ENCODE peak calls at places on chromosomes 12 and 14, in six cellular contexts. R, J, N, F, B and L are unnamed samples.

GRCh38 chr14:72479471-72479931 is 414.4 kb downstream of the DPF3 start:
- DNase-seq in R (no peak), J (no peak), N (no peak), F (no peak), B (peak), L (no peak)

GRCh38 chr14:94469261-94469660 is 6.7 kb downstream of the SERPINA9 start:
- DNase-seq in R (no peak), J (no peak), N (no peak), F (no peak), B (no peak), L (no peak)

GRCh38 chr14:105071942-105072341 is 6.7 kb upstream of the GPR132 start:
- DNase-seq in R (no peak), J (no peak), N (no peak), F (no peak), B (no peak), L (no peak)

GRCh38 chr12:64521838-64522237 is 69.9 kb downstream of the TBK1 start:
- DNase-seq in R (no peak), J (no peak), N (no peak), F (no peak), B (no peak), L (no peak)

GRCh38 chr14:96497087-96497486 is 5.1 kb upstream of the PAPOLA start:
- DNase-seq in R (no peak), J (no peak), N (no peak), F (no peak), B (peak), L (peak)

GRCh38 chr14:54253195-54253947 is 143.4 kb upstream of the CDKN3 start:
- DNase-seq in R (no peak), J (peak), N (peak), F (no peak), B (peak), L (peak)

GRCh38 chr14:81831128-81831815 is 297.6 kb upstream of the SEL1L start:
- DNase-seq in R (no peak), J (no peak), N (no peak), F (no peak), B (no peak), L (no peak)

GRCh38 chr12:89575405-89575804 is 49.6 kb upstream of the POC1B start:
- DNase-seq in R (no peak), J (no peak), N (peak), F (no peak), B (no peak), L (no peak)

GRCh38 chr12:113875681-113876080 is 90.4 kb downstream of the RBM19 start:
- DNase-seq in R (no peak), J (peak), N (no peak), F (no peak), B (peak), L (no peak)

GRCh38 chr14:65106316-65106715 is 4.0 kb upstream of the MAX start:
- DNase-seq in R (no peak), J (no peak), N (no peak), F (no peak), B (no peak), L (no peak)

GRCh38 chr14:35337074-35337556 is 44.9 kb downstream of the PSMA6 start:
- DNase-seq in R (no peak), J (no peak), N (no peak), F (no peak), B (no peak), L (no peak)

GRCh38 chr12:84689638-84690037 is 223.0 kb downstream of the SLC6A15 start:
- DNase-seq in R (no peak), J (no peak), N (no peak), F (no peak), B (no peak), L (no peak)

GRCh38 chr14:50402965-50403364 is 6.3 kb upstream of the CDKL1 start:
- DNase-seq in R (no peak), J (no peak), N (no peak), F (no peak), B (no peak), L (peak)

GRCh38 chr12:19529933-19530630 is 90.8 kb downstream of the AEBP2 start:
- DNase-seq in R (no peak), J (peak), N (peak), F (no peak), B (peak), L (peak)

GRCh38 chr12:5716221-5716620 is 228.8 kb downstream of the ANO2 start:
- DNase-seq in R (no peak), J (no peak), N (peak), F (no peak), B (no peak), L (no peak)

GRCh38 chr12:44379827-44380226 is 496.3 kb downstream of the NELL2 start:
- DNase-seq in R (no peak), J (no peak), N (no peak), F (no peak), B (no peak), L (no peak)

GRCh38 chr12:112007945-112008344 is 5.0 kb downstream of the TMEM116 start:
- DNase-seq in R (no peak), J (no peak), N (no peak), F (no peak), B (peak), L (no peak)

GRCh38 chr12:1605129-1606020 is 11.0 kb upstream of the FBXL14 start:
- DNase-seq in R (peak), J (peak), N (peak), F (peak), B (peak), L (peak)

GRCh38 chr12:45989277-45989856 is 1.0 kb downstream of the SCAF11 start:
- DNase-seq in R (peak), J (no peak), N (no peak), F (peak), B (peak), L (peak)

GRCh38 chr12:108826115-108826806 is 31.1 kb downstream of the SSH1 start:
- DNase-seq in R (no peak), J (peak), N (peak), F (no peak), B (peak), L (peak)

GRCh38 chr14:92471919-92472318 is 41.7 kb upstream of the RIN3 start:
- DNase-seq in R (no peak), J (peak), N (peak), F (no peak), B (peak), L (peak)

GRCh38 chr12:50925342-50925651 is 27.0 kb upstream of the HIGD1C start:
- DNase-seq in R (no peak), J (no peak), N (no peak), F (peak), B (no peak), L (no peak)

GRCh38 chr12:92995258-92995905 is 66.3 kb upstream of the EEA1 start:
- DNase-seq in R (no peak), J (no peak), N (no peak), F (peak), B (no peak), L (no peak)

GRCh38 chr12:92914170-92914569 is 14.9 kb downstream of the EEA1 start:
- DNase-seq in R (no peak), J (no peak), N (no peak), F (no peak), B (no peak), L (no peak)

GRCh38 chr12:4562034-4562657 is at the start of gene DYRK4:
- DNase-seq in R (no peak), J (peak), N (peak), F (no peak), B (peak), L (peak)

GRCh38 chr14:102870994-102871831 is 51.2 kb upstream of the AMN start:
- DNase-seq in R (no peak), J (no peak), N (no peak), F (no peak), B (no peak), L (no peak)

GRCh38 chr12:71438670-71439361 is 782 bp upstream of the LGR5 start:
- DNase-seq in R (no peak), J (peak), N (no peak), F (no peak), B (peak), L (no peak)